ENCODE peak calls at places on chromosomes 1 and 21, in four cellular contexts. One of them, this sample, is unnamed.

GRCh38 chr1:26132128-26132824 is 20.7 kb downstream of the PDIK1L start:
- DNase-seq in GM13976: no peak
- DNase-seq in B cell: no peak
- DNase-seq in cardiac fibroblast: no peak
- DNase-seq in this sample: no peak

GRCh38 chr1:204162498-204163074 is 3.6 kb downstream of the REN start:
- DNase-seq in GM13976: peak; percentile 87
- DNase-seq in B cell: peak; percentile 70
- DNase-seq in cardiac fibroblast: peak; percentile 70
- DNase-seq in this sample: peak; percentile 86

GRCh38 chr1:205572426-205572825 is 59.4 kb downstream of the ELK4 start:
- DNase-seq in GM13976: no peak
- DNase-seq in B cell: no peak
- DNase-seq in cardiac fibroblast: no peak
- DNase-seq in this sample: no peak

GRCh38 chr1:91174734-91175133 is 152.9 kb upstream of the ZNF644 start:
- DNase-seq in GM13976: no peak
- DNase-seq in B cell: no peak
- DNase-seq in cardiac fibroblast: no peak
- DNase-seq in this sample: no peak

GRCh38 chr1:33161061-33161681 is 20.7 kb downstream of the TRIM62 start:
- DNase-seq in GM13976: no peak
- DNase-seq in B cell: no peak
- DNase-seq in cardiac fibroblast: peak; percentile 68
- DNase-seq in this sample: no peak

GRCh38 chr1:186093437-186093836 is 281.6 kb downstream of the TPR start:
- DNase-seq in GM13976: no peak
- DNase-seq in B cell: no peak
- DNase-seq in cardiac fibroblast: peak; percentile 52
- DNase-seq in this sample: no peak

GRCh38 chr1:31848381-31848897 is 32.6 kb upstream of the SPOCD1 start:
- DNase-seq in GM13976: no peak
- DNase-seq in B cell: no peak
- DNase-seq in cardiac fibroblast: no peak
- DNase-seq in this sample: peak; percentile 71

GRCh38 chr1:209674957-209675566 is at the start of gene G0S2:
- DNase-seq in GM13976: no peak
- DNase-seq in B cell: no peak
- DNase-seq in cardiac fibroblast: peak; percentile 87
- DNase-seq in this sample: peak; percentile 70

GRCh38 chr1:172969611-172970010 is 81.1 kb downstream of the TNFSF18 start:
- DNase-seq in GM13976: no peak
- DNase-seq in B cell: no peak
- DNase-seq in cardiac fibroblast: peak; percentile 79
- DNase-seq in this sample: no peak

GRCh38 chr1:15900662-15901279 is 53.3 kb downstream of the SPEN start:
- DNase-seq in GM13976: no peak
- DNase-seq in B cell: no peak
- DNase-seq in cardiac fibroblast: no peak
- DNase-seq in this sample: no peak

GRCh38 chr1:30087465-30087864 is 635.9 kb downstream of the MATN1 start:
- DNase-seq in GM13976: no peak
- DNase-seq in B cell: no peak
- DNase-seq in cardiac fibroblast: no peak
- DNase-seq in this sample: no peak

GRCh38 chr1:32334864-32335618 is 992 bp downstream of the MARCKSL1 start:
- DNase-seq in GM13976: peak; percentile 77
- DNase-seq in B cell: peak; percentile 66
- DNase-seq in cardiac fibroblast: peak; percentile 53
- DNase-seq in this sample: peak; percentile 65

GRCh38 chr1:77673716-77674355 is 8.6 kb downstream of the ZZZ3 start:
- DNase-seq in GM13976: no peak
- DNase-seq in B cell: no peak
- DNase-seq in cardiac fibroblast: no peak
- DNase-seq in this sample: no peak

GRCh38 chr21:29625990-29626389 is 313.8 kb downstream of the GRIK1 start:
- DNase-seq in GM13976: no peak
- DNase-seq in B cell: no peak
- DNase-seq in cardiac fibroblast: no peak
- DNase-seq in this sample: no peak

GRCh38 chr1:204051258-204051657 is 21.7 kb upstream of the SOX13 start:
- DNase-seq in GM13976: no peak
- DNase-seq in B cell: no peak
- DNase-seq in cardiac fibroblast: no peak
- DNase-seq in this sample: no peak

GRCh38 chr1:63411081-63411480 is 43.7 kb downstream of the ALG6 start:
- DNase-seq in GM13976: no peak
- DNase-seq in B cell: no peak
- DNase-seq in cardiac fibroblast: peak; percentile 35
- DNase-seq in this sample: no peak

GRCh38 chr1:110916669-110917306 is 43.8 kb downstream of the CD53 start:
- DNase-seq in GM13976: peak; percentile 48
- DNase-seq in B cell: no peak
- DNase-seq in cardiac fibroblast: peak; percentile 6
- DNase-seq in this sample: peak; percentile 59

GRCh38 chr1:91700771-91701493 is 185.0 kb downstream of the TGFBR3 start:
- DNase-seq in GM13976: no peak
- DNase-seq in B cell: no peak
- DNase-seq in cardiac fibroblast: peak; percentile 38
- DNase-seq in this sample: no peak

GRCh38 chr21:15422761-15423160 is 307.0 kb upstream of the USP25 start:
- DNase-seq in GM13976: no peak
- DNase-seq in B cell: no peak
- DNase-seq in cardiac fibroblast: peak; percentile 73
- DNase-seq in this sample: no peak

GRCh38 chr1:179803916-179804315 is 60.8 kb downstream of the FAM163A start:
- DNase-seq in GM13976: no peak
- DNase-seq in B cell: no peak
- DNase-seq in cardiac fibroblast: no peak
- DNase-seq in this sample: no peak

GRCh38 chr1:58720680-58721079 is 20.8 kb upstream of the MYSM1 start:
- DNase-seq in GM13976: no peak
- DNase-seq in B cell: no peak
- DNase-seq in cardiac fibroblast: no peak
- DNase-seq in this sample: no peak

GRCh38 chr1:27979151-27979858 is 19.5 kb downstream of the XKR8 start:
- DNase-seq in GM13976: peak; percentile 50
- DNase-seq in B cell: no peak
- DNase-seq in cardiac fibroblast: peak; percentile 90
- DNase-seq in this sample: no peak

GRCh38 chr1:160236806-160237205 is 25.5 kb downstream of the DCAF8 start:
- DNase-seq in GM13976: no peak
- DNase-seq in B cell: no peak
- DNase-seq in cardiac fibroblast: no peak
- DNase-seq in this sample: no peak

GRCh38 chr1:207919523-207920210 is 8.7 kb upstream of the CD34 start:
- DNase-seq in GM13976: no peak
- DNase-seq in B cell: no peak
- DNase-seq in cardiac fibroblast: peak; percentile 59
- DNase-seq in this sample: no peak

GRCh38 chr1:16915627-16915973 is 6.1 kb upstream of the CROCC start:
- DNase-seq in GM13976: no peak
- DNase-seq in B cell: no peak
- DNase-seq in cardiac fibroblast: peak; percentile 41
- DNase-seq in this sample: no peak

GRCh38 chr1:243917177-243917862 is 67.3 kb upstream of the AKT3 start:
- DNase-seq in GM13976: peak; percentile 53
- DNase-seq in B cell: no peak
- DNase-seq in cardiac fibroblast: peak; percentile 83
- DNase-seq in this sample: peak; percentile 35

GRCh38 chr1:6508154-6508875 is 16.8 kb upstream of the PLEKHG5 start:
- DNase-seq in GM13976: no peak
- DNase-seq in B cell: no peak
- DNase-seq in cardiac fibroblast: no peak
- DNase-seq in this sample: no peak

GRCh38 chr1:159214149-159214760 is 9.6 kb downstream of the ACKR1 start:
- DNase-seq in GM13976: peak; percentile 59
- DNase-seq in B cell: no peak
- DNase-seq in cardiac fibroblast: peak; percentile 62
- DNase-seq in this sample: peak; percentile 54

GRCh38 chr1:53733975-53734649 is 4.9 kb downstream of the GLIS1 start:
- DNase-seq in GM13976: no peak
- DNase-seq in B cell: no peak
- DNase-seq in cardiac fibroblast: no peak
- DNase-seq in this sample: no peak

GRCh38 chr1:235612761-235613160 is 36.8 kb downstream of the GNG4 start:
- DNase-seq in GM13976: no peak
- DNase-seq in B cell: no peak
- DNase-seq in cardiac fibroblast: no peak
- DNase-seq in this sample: no peak
- TF ChIP-seq CTCF in GM13976: no peak
- TF ChIP-seq CTCF in B cell: no peak
- TF ChIP-seq CTCF in cardiac fibroblast: no peak
- TF ChIP-seq CTCF in this sample: no peak

GRCh38 chr1:18748435-18748834 is 111.0 kb downstream of the TAS1R2 start:
- DNase-seq in GM13976: no peak
- DNase-seq in B cell: no peak
- DNase-seq in cardiac fibroblast: no peak
- DNase-seq in this sample: no peak
- TF ChIP-seq CTCF in GM13976: no peak
- TF ChIP-seq CTCF in B cell: no peak
- TF ChIP-seq CTCF in cardiac fibroblast: no peak
- TF ChIP-seq CTCF in this sample: no peak

DNA sequence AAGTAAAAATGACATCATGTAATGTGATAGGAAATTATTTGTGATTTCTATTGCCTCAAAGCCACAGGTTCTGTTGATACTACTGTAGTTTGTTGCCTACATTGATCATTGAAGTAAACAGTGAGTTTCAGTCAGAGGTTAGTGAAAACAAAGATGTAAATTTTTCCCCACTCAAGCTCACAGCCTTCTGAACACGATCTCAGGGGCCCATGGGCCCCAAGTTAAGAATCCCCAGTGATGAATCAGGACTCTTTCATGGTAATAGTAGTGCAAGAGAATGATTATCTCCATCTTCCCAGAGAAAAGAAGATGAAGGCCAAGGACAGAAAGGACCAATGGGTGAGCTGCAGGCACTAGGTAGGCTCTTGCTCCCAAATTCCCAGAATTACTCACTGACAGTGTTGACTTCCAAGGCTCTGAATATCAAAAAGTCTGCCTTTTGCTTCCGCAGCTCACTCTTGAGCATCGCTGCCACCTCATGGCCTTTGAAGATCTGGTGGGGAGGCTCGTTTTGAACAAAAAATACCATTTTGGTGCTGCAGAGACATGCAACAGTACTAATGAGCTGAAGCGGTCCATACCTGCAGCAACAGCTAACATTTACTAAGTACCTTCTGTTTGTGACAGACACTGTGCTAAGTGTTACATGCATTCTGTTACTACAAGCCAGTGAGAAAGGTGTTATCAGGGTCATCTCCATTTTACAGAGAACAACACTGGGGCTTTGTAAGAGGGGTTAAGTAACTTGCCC is 113.3 kb downstream of the KIAA0319L start:
- DNase-seq in GM13976: no peak
- DNase-seq in B cell: no peak
- DNase-seq in cardiac fibroblast: peak; percentile 29
- DNase-seq in this sample: no peak
- TF ChIP-seq CTCF in GM13976: peak; percentile 11
- TF ChIP-seq CTCF in B cell: no peak
- TF ChIP-seq CTCF in cardiac fibroblast: no peak
- TF ChIP-seq CTCF in this sample: no peak

DNA sequence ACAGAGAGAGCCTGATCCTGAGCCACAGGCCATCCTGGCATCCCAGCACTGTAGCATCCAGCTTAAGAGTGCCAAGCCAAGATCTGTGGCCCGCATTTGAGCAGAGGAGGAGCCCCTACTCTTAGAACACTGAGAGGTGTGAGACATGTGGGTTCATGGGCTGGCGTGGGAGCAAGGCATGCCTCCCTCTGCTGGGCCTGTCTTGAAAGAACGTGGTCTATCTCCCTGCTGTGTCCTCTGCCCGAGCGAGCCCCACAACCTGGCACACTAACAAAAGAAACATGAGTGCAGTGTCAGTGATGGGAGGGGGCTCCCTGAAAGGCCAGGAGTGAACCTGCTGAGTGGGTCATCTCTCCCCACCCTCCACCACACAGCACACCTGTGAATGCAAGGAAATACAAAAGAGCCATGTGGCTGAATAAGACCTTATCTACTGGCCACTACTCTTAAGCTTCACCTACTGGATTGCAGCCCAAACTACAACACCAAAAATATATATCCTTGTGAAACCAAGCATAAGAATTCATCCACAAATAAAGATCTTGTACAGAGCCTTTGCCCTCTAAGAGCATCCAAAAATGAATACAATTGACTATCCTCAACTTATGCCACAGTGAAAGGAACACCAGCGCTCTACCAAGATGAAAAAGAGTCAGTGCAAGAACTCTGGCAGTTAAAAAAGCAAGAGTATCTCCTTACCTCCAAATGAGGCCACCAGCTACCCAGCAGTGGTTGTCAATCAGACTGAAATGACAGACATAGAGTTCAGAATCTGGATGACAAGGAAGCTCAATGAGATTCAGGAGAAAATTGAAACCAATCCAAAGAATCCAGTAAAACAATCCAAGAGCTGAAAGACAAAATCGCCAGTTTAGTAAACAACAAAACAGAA is 259.4 kb upstream of the DAB1 start:
- DNase-seq in GM13976: no peak
- DNase-seq in B cell: no peak
- DNase-seq in cardiac fibroblast: no peak
- DNase-seq in this sample: no peak
- TF ChIP-seq CTCF in GM13976: no peak
- TF ChIP-seq CTCF in B cell: no peak
- TF ChIP-seq CTCF in cardiac fibroblast: no peak
- TF ChIP-seq CTCF in this sample: no peak

GRCh38 chr1:41513388-41513745 is 28.9 kb upstream of the EDN2 start:
- DNase-seq in GM13976: peak; percentile 56
- DNase-seq in B cell: no peak
- DNase-seq in cardiac fibroblast: no peak
- DNase-seq in this sample: peak; percentile 37
- TF ChIP-seq CTCF in GM13976: peak; percentile 34
- TF ChIP-seq CTCF in B cell: peak; percentile 42
- TF ChIP-seq CTCF in cardiac fibroblast: peak; percentile 53
- TF ChIP-seq CTCF in this sample: peak; percentile 62